ENCODE peak calls at places on chromosome 1, in four cellular contexts. B is IMR-90, K is breast epithelium, Y is heart left ventricle. U is an unnamed sample.

GRCh38 chr1:36150296-36151132 is 1.2 kb upstream of the TRAPPC3 start:
- DNase-seq in Y (peak; percentile 94), B (peak; percentile 95), K (peak; percentile 93), U (peak; percentile 94)

GRCh38 chr1:17167041-17167782 is 37.7 kb upstream of the PADI1 start:
- DNase-seq in Y (no peak), K (no peak), B (no peak), U (no peak)

GRCh38 chr1:247077234-247077633 is 1.4 kb downstream of the ZNF670 start:
- DNase-seq in K (no peak), Y (no peak), B (peak; percentile 22), U (no peak)

GRCh38 chr1:204079608-204079999 is 6.7 kb downstream of the SOX13 start:
- DNase-seq in Y (no peak), B (no peak), K (no peak), U (no peak)

GRCh38 chr1:83818916-83819315 is 180.0 kb downstream of the TTLL7 start:
- DNase-seq in Y (no peak), K (no peak), B (peak; percentile 3), U (peak; percentile 35)

GRCh38 chr1:182968151-182968741 is 15.3 kb upstream of the SHCBP1L start:
- DNase-seq in K (no peak), B (peak; percentile 27), Y (no peak), U (no peak)

GRCh38 chr1:38607526-38607925 is 252.0 kb downstream of the RRAGC start:
- DNase-seq in K (no peak), Y (no peak), B (no peak), U (no peak)

GRCh38 chr1:224497714-224498573 is 63.3 kb upstream of the WDR26 start:
- DNase-seq in K (no peak), B (peak; percentile 90), Y (no peak), U (no peak)

GRCh38 chr1:1170891-1171550 is 2.7 kb upstream of the TTLL10 start:
- DNase-seq in Y (peak; percentile 40), K (no peak), B (no peak), U (no peak)

GRCh38 chr1:13824626-13825025 is 124.6 kb downstream of the PRDM2 start:
- DNase-seq in B (no peak), K (no peak), Y (no peak), U (no peak)

GRCh38 chr1:117473063-117473462 is 105.8 kb downstream of the MAN1A2 start:
- DNase-seq in K (no peak), Y (no peak), B (no peak), U (no peak)

GRCh38 chr1:200951016-200951415 is 56.3 kb downstream of the INAVA start:
- DNase-seq in B (peak; percentile 7), Y (no peak), K (no peak), U (no peak)

GRCh38 chr1:4139646-4140045 is 239.6 kb upstream of the C1orf174 start:
- DNase-seq in K (no peak), Y (no peak), B (no peak), U (no peak)

GRCh38 chr1:31771891-31772668 is 7.9 kb upstream of the ADGRB2 start:
- DNase-seq in K (no peak), B (peak; percentile 27), Y (no peak), U (no peak)

GRCh38 chr1:77513839-77514763 is 168.4 kb downstream of the ZZZ3 start:
- DNase-seq in B (peak; percentile 86), K (no peak), Y (no peak), U (no peak)

GRCh38 chr1:13666317-13666716 is 33.7 kb upstream of the PRDM2 start:
- DNase-seq in Y (no peak), K (no peak), B (no peak), U (no peak)

GRCh38 chr1:233294991-233295774 is at the start of gene PCNX2:
- DNase-seq in Y (no peak), B (peak; percentile 74), K (no peak), U (peak; percentile 65)

DNA sequence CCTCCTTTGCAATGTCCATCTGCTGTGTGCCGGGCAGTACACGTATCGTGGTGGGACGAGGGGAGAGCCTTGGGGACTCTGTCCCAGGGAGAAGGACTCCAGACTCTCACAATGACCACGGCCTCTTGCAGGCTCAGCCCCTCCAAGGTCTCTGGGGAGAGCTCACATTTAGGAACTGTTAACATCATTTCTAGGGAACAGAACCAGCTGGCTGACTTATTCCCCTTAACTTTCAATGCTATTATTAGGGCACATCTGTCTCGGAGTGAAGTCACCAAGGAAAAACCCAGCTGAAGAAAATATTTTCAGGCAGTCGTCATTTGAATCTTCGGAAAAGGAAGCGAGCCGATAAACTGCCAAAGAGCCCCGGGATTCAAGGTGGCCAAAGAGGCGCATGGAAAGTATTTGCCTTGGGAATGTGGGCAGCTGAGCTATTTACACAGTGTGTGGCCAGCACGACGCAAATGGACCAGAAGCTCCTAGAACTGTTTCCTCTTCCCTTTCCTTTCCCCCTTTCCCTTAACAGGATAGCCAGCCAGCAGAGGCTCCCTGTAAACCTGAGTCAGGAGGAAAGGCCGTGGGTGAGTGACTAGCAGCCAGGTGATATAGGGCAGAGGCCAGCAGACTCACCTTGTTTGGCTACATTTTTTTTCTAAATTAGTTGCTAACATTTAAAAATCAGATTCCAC is 74.5 kb downstream of the ITPKB start:
- DNase-seq in B (peak; percentile 94), K (no peak), Y (peak; percentile 74), U (peak; percentile 30)
- TF ChIP-seq POLR2A in B (peak; percentile 10), K (no peak), Y (no peak), U (no peak)

GRCh38 chr1:181618559-181618958 is 135.2 kb downstream of the CACNA1E start:
- DNase-seq in Y (no peak), K (no peak), B (no peak), U (no peak)
- TF ChIP-seq POLR2A in Y (no peak), K (no peak), B (no peak), U (no peak)

GRCh38 chr1:27402349-27402754 is 9.9 kb downstream of the GPR3 start:
- DNase-seq in Y (peak; percentile 86), K (peak; percentile 84), B (peak; percentile 55), U (peak; percentile 83)

GRCh38 chr1:27403931-27404330 is 11.5 kb downstream of the GPR3 start:
- DNase-seq in B (no peak), Y (no peak), K (no peak), U (no peak)

GRCh38 chr1:27400963-27401341 is 8.5 kb downstream of the GPR3 start:
- DNase-seq in K (no peak), B (no peak), Y (no peak), U (no peak)

GRCh38 chr1:27405074-27405473 is 12.7 kb downstream of the GPR3 start:
- DNase-seq in Y (peak; percentile 81), K (no peak), B (peak; percentile 30), U (no peak)

DNA sequence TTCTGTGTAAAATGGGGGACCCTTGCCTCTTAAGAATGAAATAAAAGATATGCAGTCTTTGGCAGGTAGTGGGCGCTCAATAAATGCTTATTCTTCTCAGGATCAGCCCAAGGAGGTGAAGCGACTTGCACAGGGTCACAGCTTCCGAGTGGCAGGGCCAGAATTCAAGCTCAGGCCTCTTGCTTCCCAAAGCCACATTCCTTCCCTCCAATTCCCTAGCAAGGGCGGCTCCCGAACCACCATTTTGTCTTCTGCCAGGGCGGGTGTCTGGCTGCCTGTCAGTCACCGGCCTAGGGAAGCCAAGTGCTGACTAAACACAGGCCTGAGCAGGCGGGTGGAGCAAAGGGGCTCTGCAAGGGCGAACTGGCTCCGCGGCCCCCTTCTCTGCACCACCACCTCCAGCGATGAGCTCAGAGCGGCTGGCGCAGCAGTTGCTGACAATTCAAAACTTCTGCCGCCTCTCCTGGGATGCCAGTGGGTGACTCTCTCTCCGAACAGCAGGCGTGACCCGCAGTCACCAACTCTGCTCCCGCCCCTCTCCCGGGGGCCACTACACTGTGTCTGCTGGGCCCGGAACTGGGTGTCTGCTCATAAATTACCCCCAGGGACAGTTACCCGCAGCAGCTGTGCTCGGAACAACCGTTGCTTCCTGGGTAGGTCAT is 10.8 kb downstream of the GPR3 start:
- DNase-seq in B (peak; percentile 42), K (no peak), Y (peak; percentile 84), U (peak; percentile 55)
- TF ChIP-seq POLR2A in B (no peak), K (no peak), Y (no peak), U (no peak)

GRCh38 chr1:160643138-160643537 is 3.7 kb downstream of the SLAMF1 start:
- DNase-seq in B (no peak), K (no peak), Y (no peak), U (no peak)

GRCh38 chr1:160641323-160642280 is 5.2 kb downstream of the SLAMF1 start:
- DNase-seq in K (no peak), Y (no peak), B (no peak), U (no peak)

GRCh38 chr1:160640359-160641123 is 6.3 kb downstream of the SLAMF1 start:
- DNase-seq in B (no peak), K (no peak), Y (no peak), U (no peak)

GRCh38 chr1:160644399-160644798 is 2.4 kb downstream of the SLAMF1 start:
- DNase-seq in K (no peak), Y (no peak), B (no peak), U (no peak)

DNA sequence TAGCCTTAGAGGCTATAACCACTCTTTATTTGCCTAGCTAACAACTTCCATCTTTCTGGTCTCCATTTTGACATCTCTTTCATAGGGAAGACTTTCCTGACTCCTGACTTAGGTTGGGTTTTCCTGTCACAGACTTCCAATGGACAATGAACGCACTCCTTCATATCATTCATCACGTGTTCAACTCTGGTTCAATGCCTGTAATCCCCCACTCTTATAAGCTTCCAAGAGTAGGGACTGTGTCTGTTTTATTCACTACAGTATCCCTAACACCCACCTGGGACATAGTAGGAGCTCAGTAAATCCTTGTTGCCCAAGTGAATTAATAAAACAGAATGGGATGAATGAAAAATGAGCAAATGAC is 4.6 kb downstream of the SLAMF1 start:
- DNase-seq in B (no peak), K (no peak), Y (no peak), U (no peak)
- TF ChIP-seq POLR2A in B (no peak), K (no peak), Y (no peak), U (no peak)

U was measured in transverse colon.